ENCODE peak calls at places on chromosome X, in eight cellular contexts. One of them, this sample, is unnamed.

GRCh38 chrX:71911731-71912050 is 1.0 kb downstream of the NHSL2 start:
- DNase-seq in neural progenitor cell: peak
- DNase-seq in adrenal gland: no peak
- DNase-seq in GM20000: no peak
- DNase-seq in bronchial epithelial cell: no peak
- DNase-seq in lower lobe of right lung: no peak
- DNase-seq in MCF 10A: no peak
- DNase-seq in endothelial cell: no peak
- DNase-seq in this sample: peak

GRCh38 chrX:133722756-133723155 is 262.6 kb downstream of the GPC3 start:
- DNase-seq in neural progenitor cell: no peak
- DNase-seq in adrenal gland: no peak
- DNase-seq in GM20000: no peak
- DNase-seq in bronchial epithelial cell: no peak
- DNase-seq in lower lobe of right lung: no peak
- DNase-seq in MCF 10A: no peak
- DNase-seq in endothelial cell: no peak
- DNase-seq in this sample: no peak

GRCh38 chrX:140091276-140091886 is 126.1 kb upstream of the CXorf66 start:
- DNase-seq in neural progenitor cell: peak
- DNase-seq in adrenal gland: peak
- DNase-seq in GM20000: peak
- DNase-seq in bronchial epithelial cell: no peak
- DNase-seq in lower lobe of right lung: peak
- DNase-seq in MCF 10A: peak
- DNase-seq in endothelial cell: peak
- DNase-seq in this sample: peak

GRCh38 chrX:73448379-73448778 is 1.5 kb downstream of the CDX4 start:
- DNase-seq in neural progenitor cell: peak
- DNase-seq in adrenal gland: peak
- DNase-seq in GM20000: no peak
- DNase-seq in bronchial epithelial cell: no peak
- DNase-seq in lower lobe of right lung: no peak
- DNase-seq in MCF 10A: no peak
- DNase-seq in endothelial cell: no peak
- DNase-seq in this sample: no peak

GRCh38 chrX:40449956-40450701 is 130.6 kb upstream of the ATP6AP2 start:
- DNase-seq in neural progenitor cell: no peak
- DNase-seq in adrenal gland: no peak
- DNase-seq in GM20000: no peak
- DNase-seq in bronchial epithelial cell: no peak
- DNase-seq in lower lobe of right lung: no peak
- DNase-seq in MCF 10A: no peak
- DNase-seq in endothelial cell: no peak
- DNase-seq in this sample: no peak

GRCh38 chrX:41556958-41557357 is 109.8 kb downstream of the NYX start:
- DNase-seq in neural progenitor cell: no peak
- DNase-seq in adrenal gland: no peak
- DNase-seq in GM20000: no peak
- DNase-seq in bronchial epithelial cell: no peak
- DNase-seq in lower lobe of right lung: no peak
- DNase-seq in MCF 10A: no peak
- DNase-seq in endothelial cell: no peak
- DNase-seq in this sample: no peak

GRCh38 chrX:155048997-155049619 is 21.8 kb downstream of the CMC4 start:
- DNase-seq in neural progenitor cell: peak
- DNase-seq in adrenal gland: peak
- DNase-seq in GM20000: no peak
- DNase-seq in bronchial epithelial cell: peak
- DNase-seq in lower lobe of right lung: no peak
- DNase-seq in MCF 10A: peak
- DNase-seq in endothelial cell: peak
- DNase-seq in this sample: peak

GRCh38 chrX:112967341-112967740 is 126.7 kb upstream of the AMOT start:
- DNase-seq in neural progenitor cell: no peak
- DNase-seq in adrenal gland: no peak
- DNase-seq in GM20000: no peak
- DNase-seq in bronchial epithelial cell: peak
- DNase-seq in lower lobe of right lung: no peak
- DNase-seq in MCF 10A: peak
- DNase-seq in endothelial cell: no peak
- DNase-seq in this sample: no peak

GRCh38 chrX:68936186-68936585 is 107.4 kb downstream of the EFNB1 start:
- DNase-seq in neural progenitor cell: no peak
- DNase-seq in adrenal gland: no peak
- DNase-seq in GM20000: no peak
- DNase-seq in bronchial epithelial cell: no peak
- DNase-seq in lower lobe of right lung: no peak
- DNase-seq in MCF 10A: no peak
- DNase-seq in endothelial cell: no peak
- DNase-seq in this sample: no peak

GRCh38 chrX:24063488-24063887 is 8.7 kb downstream of the EIF2S3 start:
- DNase-seq in neural progenitor cell: no peak
- DNase-seq in adrenal gland: no peak
- DNase-seq in GM20000: no peak
- DNase-seq in bronchial epithelial cell: no peak
- DNase-seq in lower lobe of right lung: no peak
- DNase-seq in MCF 10A: no peak
- DNase-seq in endothelial cell: no peak
- DNase-seq in this sample: no peak

GRCh38 chrX:153639177-153640044 is 7.6 kb upstream of the DUSP9 start:
- DNase-seq in neural progenitor cell: no peak
- DNase-seq in adrenal gland: no peak
- DNase-seq in GM20000: no peak
- DNase-seq in bronchial epithelial cell: no peak
- DNase-seq in lower lobe of right lung: no peak
- DNase-seq in MCF 10A: no peak
- DNase-seq in endothelial cell: no peak
- DNase-seq in this sample: no peak

GRCh38 chrX:125742811-125743210 is 423.1 kb downstream of the TEX13C start:
- DNase-seq in neural progenitor cell: no peak
- DNase-seq in adrenal gland: no peak
- DNase-seq in GM20000: no peak
- DNase-seq in bronchial epithelial cell: no peak
- DNase-seq in lower lobe of right lung: no peak
- DNase-seq in MCF 10A: no peak
- DNase-seq in endothelial cell: no peak
- DNase-seq in this sample: no peak

GRCh38 chrX:68994135-68994882 is 165.5 kb downstream of the EFNB1 start:
- DNase-seq in neural progenitor cell: no peak
- DNase-seq in adrenal gland: no peak
- DNase-seq in GM20000: no peak
- DNase-seq in bronchial epithelial cell: no peak
- DNase-seq in lower lobe of right lung: no peak
- DNase-seq in MCF 10A: no peak
- DNase-seq in endothelial cell: no peak
- DNase-seq in this sample: no peak

GRCh38 chrX:39112143-39112542 is 310.9 kb downstream of the MID1IP1 start:
- DNase-seq in neural progenitor cell: no peak
- DNase-seq in adrenal gland: no peak
- DNase-seq in GM20000: no peak
- DNase-seq in bronchial epithelial cell: peak
- DNase-seq in lower lobe of right lung: no peak
- DNase-seq in MCF 10A: peak
- DNase-seq in endothelial cell: no peak
- DNase-seq in this sample: no peak

GRCh38 chrX:13029831-13030771 is 14.3 kb downstream of the FAM9C start:
- DNase-seq in neural progenitor cell: peak
- DNase-seq in adrenal gland: no peak
- DNase-seq in GM20000: no peak
- DNase-seq in bronchial epithelial cell: no peak
- DNase-seq in lower lobe of right lung: no peak
- DNase-seq in MCF 10A: peak
- DNase-seq in endothelial cell: no peak
- DNase-seq in this sample: no peak

GRCh38 chrX:63258144-63258543 is 93.0 kb downstream of the SPIN4 start:
- DNase-seq in neural progenitor cell: no peak
- DNase-seq in adrenal gland: no peak
- DNase-seq in GM20000: no peak
- DNase-seq in bronchial epithelial cell: no peak
- DNase-seq in lower lobe of right lung: no peak
- DNase-seq in MCF 10A: no peak
- DNase-seq in endothelial cell: no peak
- DNase-seq in this sample: no peak

GRCh38 chrX:47623540-47624027 is 3.9 kb upstream of the SYN1 start:
- DNase-seq in neural progenitor cell: peak
- DNase-seq in adrenal gland: peak
- DNase-seq in GM20000: peak
- DNase-seq in bronchial epithelial cell: peak
- DNase-seq in lower lobe of right lung: peak
- DNase-seq in MCF 10A: no peak
- DNase-seq in endothelial cell: peak
- DNase-seq in this sample: peak

GRCh38 chrX:47749185-47749967 is 87.3 kb upstream of the ZNF81 start:
- DNase-seq in neural progenitor cell: no peak
- DNase-seq in adrenal gland: no peak
- DNase-seq in GM20000: peak
- DNase-seq in bronchial epithelial cell: no peak
- DNase-seq in lower lobe of right lung: no peak
- DNase-seq in MCF 10A: no peak
- DNase-seq in endothelial cell: no peak
- DNase-seq in this sample: no peak

DNA sequence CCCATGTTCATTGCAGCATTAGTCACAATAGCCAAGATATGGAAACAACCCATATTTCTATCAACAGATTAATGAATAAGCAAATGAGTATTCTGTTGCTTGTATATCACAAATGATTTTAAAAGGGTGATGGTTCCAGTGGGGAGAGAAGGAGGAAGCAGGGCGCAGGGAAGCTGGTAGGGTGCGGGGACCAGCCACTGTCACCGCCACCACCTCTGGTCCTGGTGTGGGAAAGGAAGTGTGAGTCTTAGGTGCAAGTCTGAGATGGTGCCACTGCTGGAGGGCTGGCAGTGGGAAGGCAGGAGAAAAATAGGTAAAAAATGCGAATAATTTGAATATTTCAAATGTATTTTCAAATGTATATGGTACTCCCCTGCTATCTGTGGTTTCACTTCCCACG is 286.8 kb upstream of the DDX53 start:
- DNase-seq in neural progenitor cell: no peak
- DNase-seq in adrenal gland: no peak
- DNase-seq in GM20000: no peak
- DNase-seq in bronchial epithelial cell: no peak
- DNase-seq in lower lobe of right lung: no peak
- DNase-seq in MCF 10A: no peak
- DNase-seq in endothelial cell: no peak
- DNase-seq in this sample: no peak
- TF ChIP-seq CTCF in neural progenitor cell: no peak
- TF ChIP-seq CTCF in adrenal gland: no peak
- TF ChIP-seq CTCF in GM20000: no peak
- TF ChIP-seq CTCF in bronchial epithelial cell: no peak
- TF ChIP-seq CTCF in lower lobe of right lung: no peak
- TF ChIP-seq CTCF in MCF 10A: no peak
- TF ChIP-seq CTCF in endothelial cell: no peak
- TF ChIP-seq CTCF in this sample: no peak

GRCh38 chrX:8737883-8738282 is 5.9 kb upstream of the ANOS1 start:
- DNase-seq in neural progenitor cell: no peak
- DNase-seq in adrenal gland: no peak
- DNase-seq in GM20000: no peak
- DNase-seq in bronchial epithelial cell: no peak
- DNase-seq in lower lobe of right lung: no peak
- DNase-seq in MCF 10A: no peak
- DNase-seq in endothelial cell: no peak
- DNase-seq in this sample: no peak

GRCh38 chrX:8743126-8743732 is 11.3 kb upstream of the ANOS1 start:
- DNase-seq in neural progenitor cell: peak
- DNase-seq in adrenal gland: peak
- DNase-seq in GM20000: peak
- DNase-seq in bronchial epithelial cell: no peak
- DNase-seq in lower lobe of right lung: peak
- DNase-seq in MCF 10A: peak
- DNase-seq in endothelial cell: peak
- DNase-seq in this sample: peak

GRCh38 chrX:8741981-8742380 is 10.0 kb upstream of the ANOS1 start:
- DNase-seq in neural progenitor cell: no peak
- DNase-seq in adrenal gland: no peak
- DNase-seq in GM20000: no peak
- DNase-seq in bronchial epithelial cell: no peak
- DNase-seq in lower lobe of right lung: no peak
- DNase-seq in MCF 10A: no peak
- DNase-seq in endothelial cell: no peak
- DNase-seq in this sample: no peak

GRCh38 chrX:8738588-8739189 is 6.8 kb upstream of the ANOS1 start:
- DNase-seq in neural progenitor cell: peak
- DNase-seq in adrenal gland: peak
- DNase-seq in GM20000: no peak
- DNase-seq in bronchial epithelial cell: no peak
- DNase-seq in lower lobe of right lung: no peak
- DNase-seq in MCF 10A: peak
- DNase-seq in endothelial cell: peak
- DNase-seq in this sample: peak
- TF ChIP-seq CTCF in neural progenitor cell: peak
- TF ChIP-seq CTCF in adrenal gland: peak
- TF ChIP-seq CTCF in GM20000: peak
- TF ChIP-seq CTCF in bronchial epithelial cell: peak
- TF ChIP-seq CTCF in lower lobe of right lung: peak
- TF ChIP-seq CTCF in MCF 10A: peak
- TF ChIP-seq CTCF in endothelial cell: peak
- TF ChIP-seq CTCF in this sample: peak

GRCh38 chrX:150086371-150086770 is 148.1 kb upstream of the EOLA2 start:
- DNase-seq in neural progenitor cell: no peak
- DNase-seq in adrenal gland: no peak
- DNase-seq in GM20000: no peak
- DNase-seq in bronchial epithelial cell: no peak
- DNase-seq in lower lobe of right lung: no peak
- DNase-seq in MCF 10A: no peak
- DNase-seq in endothelial cell: no peak
- DNase-seq in this sample: no peak

GRCh38 chrX:150087612-150088011 is 149.3 kb upstream of the EOLA2 start:
- DNase-seq in neural progenitor cell: no peak
- DNase-seq in adrenal gland: no peak
- DNase-seq in GM20000: no peak
- DNase-seq in bronchial epithelial cell: no peak
- DNase-seq in lower lobe of right lung: no peak
- DNase-seq in MCF 10A: peak
- DNase-seq in endothelial cell: no peak
- DNase-seq in this sample: no peak

GRCh38 chrX:150088042-150088441 is 149.8 kb upstream of the EOLA2 start:
- DNase-seq in neural progenitor cell: no peak
- DNase-seq in adrenal gland: no peak
- DNase-seq in GM20000: no peak
- DNase-seq in bronchial epithelial cell: no peak
- DNase-seq in lower lobe of right lung: no peak
- DNase-seq in MCF 10A: no peak
- DNase-seq in endothelial cell: no peak
- DNase-seq in this sample: no peak

GRCh38 chrX:150084474-150085229 is 146.4 kb upstream of the EOLA2 start:
- DNase-seq in neural progenitor cell: no peak
- DNase-seq in adrenal gland: no peak
- DNase-seq in GM20000: no peak
- DNase-seq in bronchial epithelial cell: peak
- DNase-seq in lower lobe of right lung: no peak
- DNase-seq in MCF 10A: peak
- DNase-seq in endothelial cell: no peak
- DNase-seq in this sample: no peak

GRCh38 chrX:150085881-150086280 is 147.6 kb upstream of the EOLA2 start:
- DNase-seq in neural progenitor cell: no peak
- DNase-seq in adrenal gland: no peak
- DNase-seq in GM20000: no peak
- DNase-seq in bronchial epithelial cell: peak
- DNase-seq in lower lobe of right lung: no peak
- DNase-seq in MCF 10A: no peak
- DNase-seq in endothelial cell: no peak
- DNase-seq in this sample: no peak
- TF ChIP-seq CTCF in neural progenitor cell: no peak
- TF ChIP-seq CTCF in adrenal gland: no peak
- TF ChIP-seq CTCF in GM20000: no peak
- TF ChIP-seq CTCF in bronchial epithelial cell: no peak
- TF ChIP-seq CTCF in lower lobe of right lung: no peak
- TF ChIP-seq CTCF in MCF 10A: no peak
- TF ChIP-seq CTCF in endothelial cell: no peak
- TF ChIP-seq CTCF in this sample: no peak

GRCh38 chrX:150062292-150063137 is 124.2 kb upstream of the EOLA2 start:
- DNase-seq in neural progenitor cell: no peak
- DNase-seq in adrenal gland: peak
- DNase-seq in GM20000: no peak
- DNase-seq in bronchial epithelial cell: peak
- DNase-seq in lower lobe of right lung: no peak
- DNase-seq in MCF 10A: peak
- DNase-seq in endothelial cell: no peak
- DNase-seq in this sample: no peak
- TF ChIP-seq CTCF in neural progenitor cell: no peak
- TF ChIP-seq CTCF in adrenal gland: peak
- TF ChIP-seq CTCF in GM20000: no peak
- TF ChIP-seq CTCF in bronchial epithelial cell: no peak
- TF ChIP-seq CTCF in lower lobe of right lung: no peak
- TF ChIP-seq CTCF in MCF 10A: no peak
- TF ChIP-seq CTCF in endothelial cell: no peak
- TF ChIP-seq CTCF in this sample: no peak

This sample was measured in nephron progenitor cell.